ENCODE peak calls at places on chromosomes 12 and 14, in four cellular contexts. R, Q, K and W are unnamed samples.

GRCh38 chr14:53192023-53192422 is 38.9 kb upstream of the DDHD1 start:
- DNase-seq in R (no peak), K (no peak), Q (no peak), W (no peak)

GRCh38 chr14:21894003-21894897 is 220.6 kb upstream of the OR4E1 start:
- DNase-seq in K (peak; percentile 24), R (no peak), Q (no peak), W (peak; percentile 14)

GRCh38 chr12:117582135-117582784 is 220.8 kb upstream of the NOS1 start:
- DNase-seq in R (no peak), Q (no peak), K (no peak), W (no peak)

GRCh38 chr14:73754911-73755360 is 40.8 kb upstream of the PNMA1 start:
- DNase-seq in Q (peak; percentile 44), R (no peak), K (no peak), W (no peak)

GRCh38 chr12:72236071-72236705 is 36.0 kb upstream of the TRHDE start:
- DNase-seq in K (no peak), Q (no peak), R (no peak), W (no peak)

GRCh38 chr14:106228541-106229158 is 702.3 kb downstream of the TMEM121 start:
- DNase-seq in Q (no peak), K (no peak), R (no peak), W (no peak)

GRCh38 chr12:123364532-123365140 is at the start of gene SBNO1:
- DNase-seq in Q (peak; percentile 92), R (peak; percentile 73), K (peak; percentile 94), W (peak; percentile 91)

GRCh38 chr14:101475468-101476257 is 85.6 kb upstream of the DIO3 start:
- DNase-seq in K (peak; percentile 85), Q (no peak), R (no peak), W (no peak)

GRCh38 chr12:19388131-19388549 is 51.2 kb upstream of the AEBP2 start:
- DNase-seq in Q (no peak), K (no peak), R (no peak), W (no peak)

GRCh38 chr12:57157588-57158173 is 10.3 kb upstream of the LRP1-AS start:
- DNase-seq in K (no peak), R (no peak), Q (no peak), W (no peak)

GRCh38 chr12:21073822-21074460 is 57.1 kb upstream of the SLCO1B1 start:
- DNase-seq in R (no peak), Q (no peak), K (peak; percentile 30), W (no peak)

GRCh38 chr12:188910-189621 is 24.9 kb downstream of the SLC6A12 start:
- DNase-seq in K (peak; percentile 58), Q (peak; percentile 40), R (no peak), W (no peak)

GRCh38 chr14:69263364-69263763 is 3.4 kb downstream of the GALNT16 start:
- DNase-seq in R (peak; percentile 75), K (no peak), Q (peak; percentile 66), W (no peak)

GRCh38 chr12:126219654-126220279 is 1154.5 kb downstream of the AACS start:
- DNase-seq in K (no peak), R (no peak), Q (no peak), W (no peak)

GRCh38 chr12:113198286-113198685 is 12.8 kb downstream of the RITA1 start:
- DNase-seq in K (no peak), Q (no peak), R (no peak), W (no peak)

GRCh38 chr14:91061309-91061887 is 957 bp upstream of the RPS6KA5 start:
- DNase-seq in R (no peak), Q (no peak), K (no peak), W (no peak)

GRCh38 chr12:123076604-123077297 is 74.1 kb downstream of the PITPNM2 start:
- DNase-seq in Q (no peak), K (no peak), R (no peak), W (peak; percentile 40)

GRCh38 chr14:36519431-36520321 is at the start of gene NKX2-1:
- DNase-seq in K (peak; percentile 31), Q (no peak), R (no peak), W (no peak)

GRCh38 chr14:24802236-24802635 is 168.2 kb upstream of the GZMB start:
- DNase-seq in Q (no peak), K (no peak), R (no peak), W (no peak)

GRCh38 chr12:74776378-74776777 is 238.7 kb downstream of the ATXN7L3B start:
- DNase-seq in R (no peak), K (no peak), Q (no peak), W (no peak)

GRCh38 chr12:570237-570925 is 92.9 kb downstream of the NINJ2 start:
- DNase-seq in Q (peak; percentile 81), K (peak; percentile 93), R (peak; percentile 54), W (peak; percentile 45)

GRCh38 chr14:32593290-32593942 is 264.3 kb downstream of the AKAP6 start:
- DNase-seq in Q (no peak), K (peak; percentile 12), R (no peak), W (no peak)

GRCh38 chr12:114425031-114425626 is 19.2 kb upstream of the TBX5 start:
- DNase-seq in K (no peak), Q (no peak), R (no peak), W (no peak)

GRCh38 chr14:83006071-83006670 is 1472.5 kb upstream of the SEL1L start:
- DNase-seq in R (no peak), K (no peak), Q (no peak), W (no peak)

GRCh38 chr12:78898416-78898815 is 33.8 kb downstream of the SYT1 start:
- DNase-seq in K (no peak), R (no peak), Q (peak; percentile 43), W (no peak)

GRCh38 chr14:99244299-99244959 is 27.6 kb downstream of the BCL11B start:
- DNase-seq in Q (no peak), K (no peak), R (no peak), W (no peak)

GRCh38 chr14:22386924-22387775 is 201.9 kb downstream of the DAD1 start:
- DNase-seq in K (peak; percentile 72), R (no peak), Q (peak; percentile 80), W (no peak)

GRCh38 chr12:58176296-58176869 is 235.0 kb downstream of the ATP23 start:
- DNase-seq in R (no peak), K (peak; percentile 65), Q (peak; percentile 29), W (no peak)

GRCh38 chr12:47276253-47277070 is 196.7 kb upstream of the AMIGO2 start:
- DNase-seq in K (peak; percentile 85), R (no peak), Q (peak; percentile 49), W (peak; percentile 43)

GRCh38 chr14:67729072-67729561 is 27.4 kb downstream of the RDH12 start:
- DNase-seq in R (no peak), K (no peak), Q (no peak), W (no peak)

GRCh38 chr12:89433634-89434033 is 81.3 kb upstream of the DUSP6 start:
- DNase-seq in Q (no peak), R (no peak), K (no peak), W (no peak)

DNA sequence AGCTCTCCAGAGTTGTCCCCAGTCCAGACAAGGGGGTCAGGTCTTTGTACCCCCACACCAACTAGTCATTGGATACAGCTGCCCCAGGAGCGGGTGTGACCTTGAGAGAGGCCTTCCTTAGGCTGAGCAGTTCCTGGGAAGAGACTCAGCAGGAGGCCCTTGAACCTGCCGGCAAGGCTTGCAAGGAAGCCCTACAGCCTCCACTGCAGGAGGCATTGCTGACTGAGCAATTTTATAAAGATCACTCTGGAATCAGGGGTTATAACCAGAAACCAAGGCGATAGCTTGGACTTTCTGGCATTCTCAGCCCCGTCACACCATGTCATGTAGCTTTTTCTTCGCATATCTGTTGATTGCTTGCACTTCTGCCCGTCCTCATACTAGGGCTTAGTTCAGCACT is 291.3 kb upstream of the CRY1 start:
- DNase-seq in K (no peak), R (no peak), Q (no peak), W (no peak)
- H3K27ac ChIP-seq in K (peak overlapping the region; percentile 87), R (no peak overlapping the region), Q (no peak overlapping the region), W (no peak overlapping the region)

GRCh38 chr12:119669744-119670472 is 2.0 kb downstream of the PRKAB1 start:
- DNase-seq in K (no peak), Q (no peak), R (no peak), W (no peak)
- H3K27ac ChIP-seq in K (no peak overlapping the region), Q (peak overlapping the region; percentile 50), R (no peak overlapping the region), W (peak overlapping the region; percentile 66)

DNA sequence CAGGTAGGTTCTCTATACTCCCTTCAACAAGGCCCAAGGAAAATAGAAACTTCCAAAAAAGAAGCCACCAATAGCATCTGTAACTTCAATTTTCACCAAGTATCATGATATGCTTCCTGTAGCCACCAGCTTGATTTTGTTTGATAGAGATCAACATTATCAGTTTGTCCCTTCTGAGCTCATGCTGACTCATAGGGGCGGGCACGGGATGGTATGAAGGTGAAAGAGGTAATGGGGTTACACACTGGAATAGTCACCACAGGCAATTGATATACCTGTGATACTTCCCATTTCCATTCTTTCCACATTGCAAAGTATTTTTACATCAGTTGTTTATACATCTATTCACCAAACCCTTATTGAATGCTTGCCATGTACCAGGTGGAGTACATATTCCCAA is 134.1 kb downstream of the KCNA5 start:
- DNase-seq in K (no peak), Q (no peak), R (no peak), W (no peak)
- H3K27ac ChIP-seq in K (no peak overlapping the region), Q (no peak overlapping the region), R (no peak overlapping the region), W (no peak overlapping the region)

GRCh38 chr14:93564918-93565317 is 134.2 kb downstream of the UNC79 start:
- DNase-seq in R (no peak), Q (no peak), K (no peak), W (no peak)
- H3K27ac ChIP-seq in R (no peak overlapping the region), Q (no peak overlapping the region), K (no peak overlapping the region), W (no peak overlapping the region)

DNA sequence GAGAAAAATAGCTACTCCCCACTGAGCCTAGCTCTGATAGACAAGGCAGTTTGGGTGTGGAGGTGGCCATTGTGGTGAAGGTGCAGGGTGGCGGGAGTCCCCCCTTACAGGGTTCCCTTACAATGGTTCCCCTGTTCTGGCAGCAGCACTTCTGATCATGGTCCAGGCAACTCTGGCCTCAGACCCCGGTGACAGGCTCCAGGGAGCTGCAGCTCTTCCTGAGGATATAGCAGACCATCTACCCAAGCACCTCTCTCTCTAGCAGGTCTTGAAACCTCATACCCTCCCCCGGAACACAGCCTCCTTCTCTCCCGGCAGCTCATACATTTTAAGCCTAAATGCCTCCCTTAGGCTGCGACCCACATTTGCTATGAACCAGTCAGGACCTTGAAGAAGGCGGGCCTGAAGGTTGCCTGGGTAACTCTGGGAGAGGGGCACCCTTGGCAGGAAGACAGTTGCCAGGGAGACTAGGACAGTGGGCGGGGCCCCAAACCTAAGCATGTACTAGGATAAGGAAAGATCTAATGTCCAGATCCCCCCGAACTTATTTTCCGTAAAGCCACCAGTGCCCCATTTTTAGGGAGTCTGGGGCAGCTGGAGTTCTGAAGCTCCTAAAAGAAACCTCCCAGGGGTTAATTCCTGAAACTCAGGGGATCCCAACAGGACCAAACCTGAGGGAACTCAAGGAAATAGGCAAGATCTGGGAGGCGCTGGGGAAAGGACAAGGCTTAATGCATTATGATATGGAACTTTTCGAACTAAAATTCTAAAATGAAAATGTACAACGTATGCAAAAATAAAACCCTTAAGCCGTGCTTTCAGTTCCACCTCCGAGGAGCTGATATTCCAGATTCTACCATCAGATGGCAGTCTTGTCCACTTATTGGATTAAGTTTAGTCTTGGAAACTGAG is 4.6 kb upstream of the GDF11 start:
- DNase-seq in K (peak; percentile 79), Q (peak; percentile 88), R (no peak), W (peak; percentile 68)
- H3K27ac ChIP-seq in K (peak overlapping the region; percentile 72), Q (peak overlapping the region; percentile 74), R (peak overlapping the region; percentile 68), W (peak overlapping the region; percentile 82)

DNA sequence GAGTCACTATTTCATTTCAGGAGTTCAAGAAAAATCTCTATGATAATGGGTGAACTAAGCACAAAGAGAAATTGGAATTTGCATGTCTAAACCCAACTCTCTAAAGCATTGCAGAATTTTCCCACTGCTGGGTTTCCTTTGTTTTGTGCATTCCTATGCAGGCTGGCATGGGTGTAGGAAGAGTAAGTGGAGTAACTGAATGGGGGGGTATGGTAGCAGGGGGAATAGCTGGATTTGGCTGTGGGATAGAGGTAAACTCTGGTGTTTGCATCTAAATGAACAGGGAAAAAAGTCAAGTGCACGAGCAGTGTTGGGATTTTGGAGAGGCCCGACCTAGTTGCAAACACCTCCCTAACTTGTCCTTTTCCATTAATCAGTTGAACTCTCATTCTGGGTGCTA is 159.1 kb downstream of the ANO4 start:
- DNase-seq in K (no peak), R (no peak), Q (no peak), W (no peak)
- H3K27ac ChIP-seq in K (no peak overlapping the region), R (no peak overlapping the region), Q (no peak overlapping the region), W (no peak overlapping the region)